ENCODE peak calls at places on chromosomes 11 and 22, in seven cellular contexts. E is H9, N is trophoblast cell, A is IMR-90, I is mesendoderm, Q is neuronal stem cell, P is H1. S is an unnamed sample.

GRCh38 chr11:24755260-24755839 is 258.5 kb downstream of the LUZP2 start:
- DNase-seq in E (no peak), N (peak; percentile 7), A (no peak), I (no peak), Q (no peak), P (no peak), S (no peak)

GRCh38 chr11:64449381-64450167 is 90.6 kb downstream of the RPS6KA4 start:
- DNase-seq in E (peak; percentile 91), N (peak; percentile 78), A (peak; percentile 25), I (peak; percentile 93), Q (peak; percentile 74), P (peak; percentile 89), S (peak; percentile 59)

GRCh38 chr11:75851203-75851602 is 36.2 kb downstream of the UVRAG start:
- DNase-seq in E (no peak), N (no peak), A (no peak), I (no peak), Q (no peak), P (no peak), S (no peak)

GRCh38 chr11:72831521-72832300 is 17.5 kb downstream of the ATG16L2 start:
- DNase-seq in E (peak; percentile 88), N (peak; percentile 79), A (peak; percentile 71), I (peak; percentile 87), Q (peak; percentile 73), P (peak; percentile 90), S (peak; percentile 82)

GRCh38 chr11:129747161-129747560 is 68.5 kb upstream of the TMEM45B start:
- DNase-seq in E (no peak), N (no peak), A (no peak), I (no peak), Q (no peak), P (no peak), S (no peak)

GRCh38 chr11:18594999-18595749 is 4.4 kb upstream of the MISFA start:
- DNase-seq in E (no peak), N (peak; percentile 82), A (peak; percentile 88), I (no peak), Q (no peak), P (no peak), S (no peak)

GRCh38 chr11:63985812-63986155 is 454 bp upstream of the OTUB1 start:
- DNase-seq in E (no peak), N (no peak), A (no peak), I (no peak), Q (no peak), P (no peak), S (no peak)

GRCh38 chr11:86910592-86910991 is 44.6 kb downstream of the FZD4 start:
- DNase-seq in E (no peak), N (no peak), A (peak; percentile 38), I (no peak), Q (no peak), P (no peak), S (no peak)

GRCh38 chr11:73293356-73293936 is 14.6 kb upstream of the ARHGEF17 start:
- DNase-seq in E (no peak), N (no peak), A (no peak), I (no peak), Q (no peak), P (no peak), S (no peak)

GRCh38 chr22:39144101-39144815 is 8.2 kb downstream of the CBX7 start:
- DNase-seq in E (peak; percentile 56), N (no peak), A (peak; percentile 30), I (peak; percentile 61), Q (no peak), P (no peak), S (peak; percentile 85)

GRCh38 chr11:107598225-107599139 is 7.5 kb downstream of the ELMOD1 start:
- DNase-seq in E (peak; percentile 77), N (no peak), A (no peak), I (peak; percentile 49), Q (no peak), P (peak; percentile 69), S (peak; percentile 24)

GRCh38 chr11:3835752-3836151 is 5.0 kb downstream of the RHOG start:
- DNase-seq in E (no peak), N (no peak), A (no peak), I (no peak), Q (no peak), P (no peak), S (no peak)

GRCh38 chr11:130464289-130464812 is 15.9 kb downstream of the ADAMTS15 start:
- DNase-seq in E (no peak), N (no peak), A (peak; percentile 42), I (no peak), Q (no peak), P (no peak), S (peak; percentile 21)

GRCh38 chr22:41974691-41975290 is 5.5 kb downstream of the SEPTIN3 start:
- DNase-seq in E (no peak), N (peak; percentile 84), A (no peak), I (no peak), Q (no peak), P (no peak), S (no peak)

GRCh38 chr22:34812631-34813030 is 253.3 kb upstream of the ISX start:
- DNase-seq in E (no peak), N (no peak), A (no peak), I (peak; percentile 29), Q (no peak), P (no peak), S (peak; percentile 10)

GRCh38 chr11:131154329-131154728 is 216.1 kb upstream of the NTM start:
- DNase-seq in E (no peak), N (no peak), A (no peak), I (peak; percentile 86), Q (no peak), P (no peak), S (no peak)

GRCh38 chr11:8871283-8871775 is 39.7 kb upstream of the AKIP1 start:
- DNase-seq in E (no peak), N (peak; percentile 22), A (peak; percentile 94), I (peak; percentile 90), Q (peak; percentile 74), P (peak; percentile 66), S (peak; percentile 97)

GRCh38 chr22:29820941-29821789 is 16.9 kb downstream of the ASCC2 start:
- DNase-seq in E (no peak), N (peak; percentile 99), A (peak; percentile 98), I (no peak), Q (no peak), P (no peak), S (peak; percentile 97)

GRCh38 chr11:64245401-64245796 is 1.3 kb downstream of the PPP1R14B start:
- DNase-seq in E (no peak), N (no peak), A (no peak), I (no peak), Q (no peak), P (no peak), S (no peak)

GRCh38 chr22:46596819-46597218 is 23.4 kb upstream of the GRAMD4 start:
- DNase-seq in E (peak; percentile 68), N (peak; percentile 96), A (no peak), I (peak; percentile 78), Q (no peak), P (no peak), S (no peak)

GRCh38 chr22:34334893-34335292 is 414.6 kb upstream of the LARGE1 start:
- DNase-seq in E (no peak), N (no peak), A (no peak), I (peak; percentile 55), Q (no peak), P (no peak), S (no peak)

GRCh38 chr11:100851129-100851528 is 164.0 kb downstream of the ARHGAP42 start:
- DNase-seq in E (no peak), N (peak; percentile 43), A (peak; percentile 82), I (no peak), Q (no peak), P (no peak), S (no peak)

GRCh38 chr22:48098243-48098935 is 1335.9 kb downstream of the TBC1D22A start:
- DNase-seq in E (no peak), N (no peak), A (no peak), I (no peak), Q (no peak), P (no peak), S (no peak)

GRCh38 chr22:48093981-48094380 is 1331.5 kb downstream of the TBC1D22A start:
- DNase-seq in E (peak; percentile 8), N (no peak), A (no peak), I (no peak), Q (no peak), P (no peak), S (no peak)

GRCh38 chr22:48097723-48098122 is 1335.3 kb downstream of the TBC1D22A start:
- DNase-seq in E (no peak), N (no peak), A (no peak), I (no peak), Q (no peak), P (no peak), S (no peak)

GRCh38 chr22:48096846-48097665 is 1334.6 kb downstream of the TBC1D22A start:
- DNase-seq in E (peak; percentile 23), N (no peak), A (no peak), I (no peak), Q (no peak), P (no peak), S (no peak)

GRCh38 chr22:48096411-48096810 is 1334.0 kb downstream of the TBC1D22A start:
- DNase-seq in E (no peak), N (no peak), A (no peak), I (no peak), Q (no peak), P (no peak), S (no peak)
- H2BK120ac ChIP-seq in E (no peak overlapping the region), N (no peak overlapping the region), A (no peak overlapping the region), I (no peak overlapping the region), Q (no peak overlapping the region), P (no peak overlapping the region), S (no peak overlapping the region)

DNA sequence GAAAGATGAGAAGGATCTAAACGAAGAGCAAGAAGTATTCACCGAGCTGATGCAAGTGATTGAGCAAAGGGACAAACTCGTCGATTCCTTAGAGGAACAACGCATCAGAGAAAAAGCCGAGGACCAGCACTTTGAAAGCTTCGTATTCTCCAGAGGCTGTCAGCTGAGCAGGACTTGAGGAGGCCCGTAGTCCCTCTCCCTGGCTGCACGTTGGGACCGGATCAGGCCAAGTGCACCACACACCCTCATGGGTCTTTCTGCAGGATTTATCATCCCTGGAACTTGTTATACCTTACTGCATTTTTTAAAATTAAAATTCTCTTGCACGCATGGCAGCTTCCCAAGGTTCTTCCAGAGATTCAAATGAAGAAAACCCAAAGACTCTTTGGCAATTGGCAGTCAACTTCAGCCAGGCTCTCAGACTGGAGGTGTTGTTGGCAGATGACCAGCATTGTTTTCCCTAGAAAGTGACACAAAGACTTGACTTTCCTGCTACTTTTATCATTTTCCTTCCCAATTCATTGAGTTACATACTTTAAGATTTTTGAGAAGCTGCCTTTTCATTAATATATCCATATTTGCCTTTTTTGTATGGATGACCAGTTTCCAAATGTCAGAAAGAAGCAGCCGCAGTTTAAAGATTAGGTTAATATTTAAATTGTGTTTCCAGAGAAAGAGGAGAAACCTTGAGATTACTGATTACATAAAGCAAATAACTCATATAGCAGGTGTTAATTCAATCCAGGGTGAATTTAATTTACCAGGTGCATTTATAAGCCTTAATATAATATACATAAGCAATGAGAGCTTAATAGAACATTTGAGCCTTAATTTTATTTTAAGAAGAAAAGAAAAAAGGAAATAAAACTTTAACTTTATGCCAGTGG is 18.8 kb upstream of the PARVA start:
- DNase-seq in E (no peak), N (no peak), A (no peak), I (no peak), Q (no peak), P (no peak), S (no peak)
- H3K4me1 ChIP-seq in E (no peaks in the 10 kb centered on the region), N (no peaks in the 10 kb centered on the region), A (peaks cover 12% of the 10 kb centered on the region), I (peaks cover 6% of the 10 kb centered on the region), Q (peaks cover 4% of the 10 kb centered on the region), P (no peaks in the 10 kb centered on the region), S (peaks cover 7% of the 10 kb centered on the region)

GRCh38 chr11:132653237-132653636 is 879.1 kb downstream of the OPCML start:
- DNase-seq in E (no peak), N (no peak), A (no peak), I (no peak), Q (no peak), P (no peak), S (no peak)
- H2BK120ac ChIP-seq in E (no peak overlapping the region), N (no peak overlapping the region), A (no peak overlapping the region), I (no peak overlapping the region), Q (no peak overlapping the region), P (no peak overlapping the region), S (no peak overlapping the region)

GRCh38 chr11:99418927-99419707 is 398.4 kb downstream of the CNTN5 start:
- DNase-seq in E (no peak), N (no peak), A (no peak), I (peak; percentile 73), Q (no peak), P (no peak), S (no peak)
- H3K4me1 ChIP-seq in E (peaks cover 8% of the 10 kb centered on the region), N (no peaks in the 10 kb centered on the region), A (no peaks in the 10 kb centered on the region), I (peaks cover 5% of the 10 kb centered on the region), Q (no peaks in the 10 kb centered on the region), P (peaks cover under 1% of the 10 kb centered on the region), S (no peaks in the 10 kb centered on the region)